ENCODE peak calls at places on chromosomes 16 and 17, in six cellular contexts. S, L, B, H, D and R are unnamed samples.

GRCh38 chr17:80529104-80529903 is 15.3 kb upstream of the RPTOR start:
- DNase-seq in H (no peak), S (no peak), L (no peak), B (no peak), D (no peak), R (no peak)

GRCh38 chr17:7363311-7363710 is 8.4 kb downstream of the TMEM95 start:
- DNase-seq in L (peak; percentile 18), H (no peak), D (no peak), B (no peak), S (no peak), R (peak; percentile 53)

GRCh38 chr16:82649766-82650165 is 23.0 kb downstream of the CDH13 start:
- DNase-seq in H (no peak), B (no peak), S (no peak), L (peak; percentile 57), D (no peak), R (no peak)

GRCh38 chr16:19685176-19685575 is 32.9 kb downstream of the KNOP1 start:
- DNase-seq in S (no peak), B (no peak), H (no peak), L (no peak), D (no peak), R (no peak)

GRCh38 chr17:80877095-80877828 is 114.4 kb upstream of the CHMP6 start:
- DNase-seq in L (no peak), H (no peak), D (no peak), B (no peak), S (no peak), R (no peak)

GRCh38 chr16:78407191-78407590 is 307.7 kb downstream of the WWOX start:
- DNase-seq in H (no peak), L (peak; percentile 21), B (no peak), S (no peak), D (no peak), R (no peak)

GRCh38 chr17:77610518-77610893 is 348.0 kb upstream of the TNRC6C start:
- DNase-seq in S (no peak), D (no peak), L (no peak), B (no peak), H (no peak), R (no peak)

GRCh38 chr17:7790150-7790549 is 43.9 kb upstream of the KDM6B start:
- DNase-seq in S (no peak), L (no peak), D (no peak), B (no peak), H (no peak), R (no peak)

GRCh38 chr16:88787579-88788314 is 2.7 kb upstream of the PIEZO1 start:
- DNase-seq in S (no peak), D (no peak), L (no peak), H (no peak), B (no peak), R (no peak)

GRCh38 chr17:1147664-1148063 is 32.1 kb downstream of the ABR start:
- DNase-seq in H (peak; percentile 92), L (peak; percentile 43), S (no peak), D (peak; percentile 72), B (peak; percentile 81), R (peak; percentile 86)

GRCh38 chr17:5784791-5785190 is 200.5 kb upstream of the NLRP1 start:
- DNase-seq in D (no peak), B (no peak), S (no peak), L (no peak), H (no peak), R (peak; percentile 20)

GRCh38 chr16:76500006-76500405 is 222.8 kb downstream of the CNTNAP4 start:
- DNase-seq in D (no peak), S (no peak), B (no peak), H (no peak), L (no peak), R (no peak)

GRCh38 chr17:57597531-57598453 is 147.3 kb downstream of the CCDC182 start:
- DNase-seq in D (peak; percentile 68), L (peak; percentile 82), B (peak; percentile 76), H (peak; percentile 90), S (peak; percentile 49), R (peak; percentile 70)

GRCh38 chr16:27722892-27723450 is 173.0 kb downstream of the KATNIP start:
- DNase-seq in L (no peak), H (no peak), D (no peak), B (no peak), S (no peak), R (no peak)

GRCh38 chr17:40323731-40324650 is 15.0 kb downstream of the RARA start:
- DNase-seq in B (no peak), D (peak; percentile 61), S (no peak), H (no peak), L (peak; percentile 44), R (no peak)

GRCh38 chr16:85253127-85253941 is 141.1 kb upstream of the CIBAR2 start:
- DNase-seq in S (no peak), L (peak; percentile 29), B (peak; percentile 70), D (peak; percentile 56), H (peak; percentile 80), R (peak; percentile 47)

GRCh38 chr16:56072096-56072495 is 119.2 kb upstream of the GNAO1 start:
- DNase-seq in B (no peak), H (no peak), L (no peak), S (no peak), D (no peak), R (no peak)

GRCh38 chr17:50034504-50035364 is 21.2 kb upstream of the ITGA3 start:
- DNase-seq in H (no peak), B (no peak), L (no peak), S (no peak), D (no peak), R (no peak)

GRCh38 chr16:25633549-25633948 is 58.2 kb upstream of the HS3ST4 start:
- DNase-seq in H (no peak), L (no peak), S (no peak), B (no peak), D (no peak), R (peak; percentile 27)

GRCh38 chr16:85554114-85554790 is 58.9 kb upstream of the GSE1 start:
- DNase-seq in H (peak; percentile 61), B (peak; percentile 73), S (peak; percentile 77), L (peak; percentile 80), D (peak; percentile 82), R (peak; percentile 91)

GRCh38 chr17:30550512-30551273 is 73.5 kb downstream of the GOSR1 start:
- DNase-seq in H (no peak), L (peak; percentile 19), D (no peak), B (peak; percentile 19), S (peak; percentile 6), R (peak; percentile 52)

GRCh38 chr16:84650062-84650991 is 2.0 kb downstream of the KLHL36 start:
- DNase-seq in H (no peak), L (peak; percentile 86), S (no peak), D (no peak), B (no peak), R (no peak)

GRCh38 chr17:40501499-40501911 is at the start of gene TNS4:
- DNase-seq in D (no peak), H (no peak), B (peak; percentile 66), L (no peak), S (no peak), R (peak; percentile 90)

GRCh38 chr16:48321307-48322036 is 63.7 kb downstream of the SIAH1 start:
- DNase-seq in B (no peak), L (peak; percentile 85), H (no peak), D (no peak), S (no peak), R (peak; percentile 27)

GRCh38 chr16:30875881-30876791 is 17.7 kb downstream of the BCL7C start:
- DNase-seq in L (peak; percentile 26), B (no peak), S (no peak), D (no peak), H (peak; percentile 33), R (no peak)

GRCh38 chr17:70378005-70378404 is 208.7 kb downstream of the KCNJ2 start:
- DNase-seq in L (no peak), H (no peak), B (no peak), S (no peak), D (no peak), R (no peak)

GRCh38 chr16:85614338-85615013 is 1.4 kb downstream of the GSE1 start:
- DNase-seq in L (no peak), H (no peak), B (no peak), D (peak; percentile 64), S (no peak), R (peak; percentile 19)

GRCh38 chr16:67280090-67281015 is 1.0 kb downstream of the PLEKHG4 start:
- DNase-seq in H (no peak), D (no peak), B (no peak), S (no peak), L (no peak), R (no peak)

GRCh38 chr16:67278773-67279295 is 498 bp upstream of the PLEKHG4 start:
- DNase-seq in H (peak; percentile 26), D (peak; percentile 28), B (no peak), L (no peak), S (no peak), R (no peak)

GRCh38 chr16:67277999-67278772 is 1.1 kb upstream of the PLEKHG4 start:
- DNase-seq in L (peak; percentile 90), S (peak; percentile 61), B (no peak), H (peak; percentile 80), D (peak; percentile 36), R (peak; percentile 80)

GRCh38 chr16:67277294-67277998 is 1.9 kb upstream of the PLEKHG4 start:
- DNase-seq in S (peak; percentile 91), B (no peak), H (no peak), D (peak; percentile 60), L (peak; percentile 100), R (peak; percentile 98)

DNA sequence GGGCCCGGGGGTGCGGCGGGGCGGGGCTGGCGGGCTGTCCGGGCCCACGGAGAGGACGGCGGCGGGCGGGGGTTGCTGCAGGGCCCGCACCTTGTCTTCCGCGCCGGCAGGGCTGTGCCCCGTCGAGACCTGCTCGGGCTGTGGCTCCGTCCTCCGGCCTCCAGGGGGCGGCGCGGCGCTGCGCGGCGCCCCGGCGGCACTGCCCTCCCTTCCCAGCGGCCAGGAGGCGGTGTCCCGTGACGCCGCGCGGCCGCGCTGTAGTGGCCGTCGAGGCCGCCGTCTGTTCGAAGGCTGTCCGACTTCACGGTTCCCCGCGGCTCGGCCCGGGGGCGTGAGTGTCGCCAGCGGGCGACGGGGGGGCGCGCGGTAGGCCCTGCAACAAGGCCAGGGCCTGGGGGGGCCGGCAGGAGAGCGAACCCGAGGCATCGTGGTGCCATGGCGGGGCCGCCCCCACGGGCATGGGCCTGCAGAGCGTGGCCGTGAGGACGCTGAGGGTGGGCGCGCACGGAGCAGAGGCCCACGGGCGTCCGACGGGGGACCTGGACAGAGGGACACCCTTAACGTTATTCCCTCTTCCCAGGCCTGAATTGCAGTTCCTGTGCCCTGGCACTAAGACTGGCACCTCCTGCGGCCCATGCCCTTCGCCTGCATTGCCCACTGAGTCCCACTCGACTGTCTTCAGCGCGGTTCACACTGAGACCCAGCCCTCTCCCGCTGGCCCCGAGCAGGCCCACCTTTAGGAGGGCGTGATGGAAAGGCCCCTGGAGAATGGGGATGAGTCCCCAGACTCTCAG is at the start of gene PLEKHG4:
- DNase-seq in D (peak; percentile 79), B (peak; percentile 84), S (peak; percentile 15), L (peak; percentile 66), H (peak; percentile 86), R (peak; percentile 78)
- TF ChIP-seq CTCF in D (peak; percentile 82), B (peak; percentile 87), S (peak; percentile 46), L (peak; percentile 88), H (peak; percentile 40), R (peak; percentile 76)

GRCh38 chr16:87410958-87411357 is 18.8 kb downstream of the MAP1LC3B start:
- DNase-seq in D (no peak), H (peak; percentile 40), B (no peak), S (no peak), L (no peak), R (no peak)
- TF ChIP-seq CTCF in D (no peak), H (no peak), B (no peak), S (no peak), L (no peak), R (no peak)

GRCh38 chr16:69330286-69331109 is at the start of gene PDF:
- DNase-seq in L (peak; percentile 90), H (peak; percentile 98), B (peak; percentile 94), D (peak; percentile 95), S (peak; percentile 68), R (peak; percentile 93)
- TF ChIP-seq CTCF in L (no peak), H (no peak), B (no peak), D (no peak), S (no peak), R (no peak)

GRCh38 chr17:75289832-75290337 is 652 bp upstream of the SLC25A19 start:
- DNase-seq in H (peak; percentile 54), B (peak; percentile 67), S (no peak), L (peak; percentile 60), D (peak; percentile 77), R (peak; percentile 43)
- TF ChIP-seq CTCF in H (no peak), B (no peak), S (no peak), L (peak; percentile 37), D (no peak), R (no peak)